ENCODE peak calls at places on chromosome 1, in five cellular contexts. I is GM12878, Y is HepG2, R is K562, A is GM23338. E is an unnamed sample.

GRCh38 chr1:33180226-33181037 is 1.4 kb downstream of the TRIM62 start:
- DNase-seq in A (peak; percentile 95), Y (peak; percentile 75), R (peak; percentile 94), I (peak; percentile 19), E (peak; percentile 82)

GRCh38 chr1:225462714-225463574 is 35.1 kb upstream of the LBR start:
- DNase-seq in R (no peak), A (no peak), Y (no peak), I (no peak), E (no peak)

GRCh38 chr1:247441621-247442020 is 16.3 kb downstream of the OR2B11 start:
- DNase-seq in Y (no peak), A (no peak), R (no peak), I (no peak), E (no peak)

GRCh38 chr1:158185770-158186705 is 5.3 kb downstream of the CD1D start:
- DNase-seq in Y (no peak), R (no peak), I (no peak), A (peak; percentile 61), E (no peak)

GRCh38 chr1:225458222-225458631 is 30.4 kb upstream of the LBR start:
- DNase-seq in Y (no peak), R (no peak), A (no peak), I (no peak), E (no peak)

GRCh38 chr1:41882496-41882895 is 36.2 kb downstream of the HIVEP3 start:
- DNase-seq in Y (no peak), I (no peak), A (no peak), R (no peak), E (no peak)

GRCh38 chr1:85433096-85433495 is 31.9 kb downstream of the DDAH1 start:
- DNase-seq in A (no peak), I (no peak), Y (no peak), R (no peak), E (no peak)

GRCh38 chr1:13763264-13763663 is 63.3 kb downstream of the PRDM2 start:
- DNase-seq in A (no peak), I (no peak), R (no peak), Y (no peak), E (no peak)

GRCh38 chr1:20486457-20487235 is 636 bp upstream of the CAMK2N1 start:
- DNase-seq in Y (peak; percentile 84), I (no peak), R (peak; percentile 78), A (peak; percentile 90), E (peak; percentile 50)

GRCh38 chr1:35556494-35557117 is 597 bp downstream of the KIAA0319L start:
- DNase-seq in A (no peak), I (no peak), Y (no peak), R (peak; percentile 74), E (no peak)

GRCh38 chr1:15129944-15130343 is 23.6 kb upstream of the TMEM51 start:
- DNase-seq in Y (no peak), I (no peak), R (no peak), A (no peak), E (no peak)

GRCh38 chr1:114719424-114719787 is 2.8 kb upstream of the NRAS start:
- DNase-seq in I (no peak), R (no peak), A (no peak), Y (no peak), E (no peak)

GRCh38 chr1:37673920-37674319 is 18.4 kb upstream of the CDCA8 start:
- DNase-seq in R (peak; percentile 27), A (peak; percentile 41), I (no peak), Y (no peak), E (no peak)

GRCh38 chr1:37602750-37603694 is 7.3 kb upstream of the GNL2 start:
- DNase-seq in R (peak; percentile 68), A (peak; percentile 89), Y (peak; percentile 59), I (no peak), E (peak; percentile 56)

GRCh38 chr1:48031676-48032075 is 34.5 kb upstream of the TRABD2B start:
- DNase-seq in R (no peak), A (no peak), I (no peak), Y (no peak), E (no peak)

GRCh38 chr1:203763505-203763904 is 1.5 kb upstream of the LAX1 start:
- DNase-seq in I (no peak), R (no peak), Y (no peak), A (no peak), E (no peak)

GRCh38 chr1:18974616-18975015 is 18.1 kb upstream of the IFFO2 start:
- DNase-seq in Y (no peak), A (no peak), R (no peak), I (no peak), E (no peak)

DNA sequence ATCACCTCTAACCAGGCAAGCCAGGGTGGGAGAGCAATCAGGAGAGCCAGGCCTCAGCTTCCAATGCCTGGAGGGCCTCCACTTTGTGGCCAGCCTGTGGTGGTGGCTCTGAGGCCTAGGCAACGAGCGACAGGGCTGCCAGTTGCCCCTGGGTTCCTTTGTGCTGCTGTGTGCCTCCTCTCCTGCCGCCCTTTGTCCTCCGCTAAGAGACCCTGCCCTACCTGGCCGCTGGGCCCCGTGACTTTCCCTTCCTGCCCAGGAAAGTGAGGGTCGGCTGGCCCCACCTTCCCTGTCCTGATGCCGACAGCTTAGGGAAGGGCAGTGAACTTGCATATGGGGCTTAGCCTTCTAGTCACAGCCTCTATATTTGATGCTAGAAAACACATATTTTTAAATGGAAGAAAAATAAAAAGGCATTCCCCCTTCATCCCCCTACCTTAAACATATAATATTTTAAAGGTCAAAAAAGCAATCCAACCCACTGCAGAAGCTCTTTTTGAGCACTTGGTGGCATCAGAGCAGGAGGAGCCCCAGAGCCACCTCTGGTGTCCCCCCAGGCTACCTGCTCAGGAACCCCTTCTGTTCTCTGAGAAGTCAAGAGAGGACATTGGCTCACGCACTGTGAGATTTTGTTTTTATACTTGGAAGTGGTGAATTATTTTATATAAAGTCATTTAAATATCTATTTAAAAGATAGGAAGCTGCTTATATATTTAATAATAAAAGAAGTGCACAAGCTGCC is 19.8 kb downstream of the CSF1 start:
- DNase-seq in Y (no peak), I (no peak), R (no peak), A (peak; percentile 11), E (no peak)
- H3K27ac ChIP-seq in Y (peak overlapping the region; percentile 53), I (no peak overlapping the region), R (peak overlapping the region; percentile 67), A (no peak overlapping the region), E (peak overlapping the region; percentile 79)

DNA sequence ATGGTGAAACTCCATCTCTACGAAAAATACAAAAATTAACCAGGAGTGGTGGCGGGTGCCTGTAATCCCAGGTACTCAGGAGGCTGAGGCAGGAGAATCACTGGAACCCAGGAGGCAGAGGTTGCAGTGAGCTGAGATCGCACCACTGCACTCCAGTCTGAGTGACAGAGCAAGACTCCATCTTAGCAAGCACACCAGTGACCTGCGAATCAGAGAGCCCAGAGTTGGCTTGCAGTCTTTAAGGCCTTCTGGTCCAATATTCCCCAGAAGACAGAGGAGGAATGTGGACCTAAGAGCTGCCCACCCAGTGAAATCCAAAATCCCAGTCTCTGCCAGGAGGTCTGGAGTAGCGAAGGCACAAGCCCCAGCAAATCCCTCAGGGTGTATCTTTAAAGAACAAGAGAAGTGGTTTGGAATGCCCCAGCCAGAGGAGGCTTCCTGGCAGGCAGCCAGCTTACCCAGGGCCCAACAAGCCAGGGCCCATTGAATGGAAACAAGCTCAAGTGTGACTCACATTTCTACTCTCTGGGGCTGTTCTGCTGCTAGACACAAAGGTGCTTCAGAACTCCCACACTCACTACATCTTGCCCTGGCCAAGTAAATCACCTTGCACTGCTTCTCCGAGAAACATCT is 23.9 kb downstream of the GPR161 start:
- DNase-seq in A (no peak), Y (no peak), I (peak; percentile 27), R (peak; percentile 55), E (peak; percentile 39)
- TF ChIP-seq JUNB in A (no peak), Y (no peak), I (no peak), R (no peak), E (no peak)

DNA sequence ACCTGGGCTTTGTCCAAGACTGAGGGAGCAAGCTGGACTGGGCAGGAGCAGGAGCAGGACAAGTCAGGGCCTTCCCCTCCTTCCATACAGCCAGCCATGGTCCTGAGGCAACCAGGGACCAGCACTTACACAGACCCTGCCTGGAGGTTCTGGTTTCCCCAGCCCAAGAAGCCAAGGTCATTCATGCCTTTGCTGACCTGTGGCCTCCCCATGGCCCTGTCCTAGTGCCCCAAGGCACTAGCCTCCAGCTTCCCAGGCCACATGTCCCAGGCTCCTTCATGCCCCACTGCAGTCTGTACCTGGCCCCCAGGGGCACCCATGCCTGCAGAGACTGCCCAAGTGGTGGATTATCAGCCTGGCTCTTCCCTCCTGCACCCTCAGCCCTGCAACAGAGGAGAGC is 243.9 kb downstream of the TOMM20 start:
- DNase-seq in A (no peak), I (no peak), Y (no peak), R (no peak), E (no peak)
- H3K27ac ChIP-seq in A (no peak overlapping the region), I (no peak overlapping the region), Y (no peak overlapping the region), R (no peak overlapping the region), E (no peak overlapping the region)

GRCh38 chr1:241603626-241604337 is 36.4 kb downstream of the CHML start:
- DNase-seq in Y (no peak), A (no peak), I (no peak), R (no peak), E (no peak)
- TF ChIP-seq JUNB in Y (no peak), A (no peak), I (no peak), R (no peak), E (no peak)

GRCh38 chr1:183628537-183628936 is 7.0 kb downstream of the ARPC5 start:
- DNase-seq in A (no peak), R (no peak), I (no peak), Y (no peak), E (no peak)

GRCh38 chr1:183619719-183620118 is 15.9 kb downstream of the ARPC5 start:
- DNase-seq in A (no peak), Y (no peak), I (no peak), R (no peak), E (no peak)

GRCh38 chr1:183622013-183622412 is 13.6 kb downstream of the ARPC5 start:
- DNase-seq in A (no peak), Y (no peak), I (no peak), R (no peak), E (no peak)

GRCh38 chr1:183620311-183620710 is 15.3 kb downstream of the ARPC5 start:
- DNase-seq in I (no peak), A (peak; percentile 30), R (no peak), Y (no peak), E (no peak)

DNA sequence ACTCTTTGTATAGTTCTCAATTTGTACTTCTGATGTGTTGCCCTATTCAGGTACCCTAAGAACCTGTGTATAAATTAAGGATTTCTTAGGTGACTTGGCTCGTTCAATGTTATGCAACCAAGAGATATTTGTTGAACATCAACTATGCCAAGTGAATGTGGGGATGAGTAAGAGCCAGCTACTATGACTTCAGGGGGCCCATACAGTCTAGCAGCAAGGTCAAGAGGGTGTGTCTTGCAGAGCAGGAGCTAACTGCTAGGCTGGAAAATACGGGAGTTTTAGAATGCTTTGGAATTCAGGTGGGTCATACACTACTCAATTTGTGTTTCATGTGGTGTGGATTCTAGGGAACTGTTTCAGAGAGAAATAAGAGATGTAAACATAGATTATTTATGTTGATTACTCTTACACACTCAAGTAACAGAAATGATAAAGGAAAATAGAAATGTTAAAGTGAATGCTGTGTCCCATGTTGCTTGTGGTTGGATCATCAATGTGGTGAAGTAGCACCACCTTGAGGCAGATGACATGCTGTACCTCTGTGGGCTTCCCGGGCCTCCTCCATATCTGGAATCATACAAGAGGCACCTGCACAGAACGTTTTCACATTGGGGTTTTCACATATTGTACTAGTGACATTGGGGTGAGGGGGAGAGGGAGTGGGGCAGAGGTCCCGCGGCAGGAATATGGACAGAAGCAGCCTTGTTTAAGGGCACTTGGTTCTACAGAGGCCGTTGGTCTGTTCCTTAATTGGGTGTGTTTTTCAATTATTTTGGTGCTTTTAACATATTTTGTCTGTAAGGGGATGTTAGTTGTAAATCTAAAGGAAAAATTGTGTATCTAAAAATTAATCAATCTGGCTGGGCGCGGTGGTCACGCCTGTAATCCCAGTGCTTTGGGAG is 12.4 kb downstream of the ARPC5 start:
- DNase-seq in I (no peak), Y (peak; percentile 61), A (peak; percentile 78), R (peak; percentile 82), E (peak; percentile 43)
- H3K27ac ChIP-seq in I (no peak overlapping the region), Y (no peak overlapping the region), A (no peak overlapping the region), R (no peak overlapping the region), E (peak overlapping the region; percentile 61)

GRCh38 chr1:93909146-93910050 is at the start of gene GCLM:
- DNase-seq in Y (peak; percentile 88), I (peak; percentile 40), A (peak; percentile 90), R (peak; percentile 97), E (peak; percentile 68)
- TF ChIP-seq JUNB in Y (no peak), I (no peak), A (no peak), R (no peak), E (no peak)

E was measured in A549.